ENCODE peak calls at places on chromosomes 6 and 20, in four cellular contexts. H, O, Q and A are unnamed samples.

GRCh38 chr20:58054744-58055373 is 173.6 kb downstream of the ANKRD60 start:
- DNase-seq in O (no peak), H (no peak), Q (no peak), A (peak; percentile 70)

GRCh38 chr6:16511048-16511660 is 250.1 kb downstream of the ATXN1 start:
- DNase-seq in O (peak; percentile 48), H (no peak), Q (peak; percentile 8), A (peak; percentile 57)

GRCh38 chr6:64831680-64832079 is 875.3 kb downstream of the EYS start:
- DNase-seq in H (no peak), O (no peak), Q (no peak), A (no peak)

GRCh38 chr6:31738048-31738979 is 1.5 kb upstream of the MSH5 start:
- DNase-seq in Q (no peak), O (peak; percentile 90), H (peak; percentile 80), A (no peak)

GRCh38 chr6:43744931-43745727 is 24.9 kb upstream of the VEGFA start:
- DNase-seq in Q (no peak), H (no peak), O (no peak), A (no peak)

GRCh38 chr20:41014557-41015088 is 14.0 kb upstream of the TOP1 start:
- DNase-seq in Q (no peak), O (no peak), H (no peak), A (no peak)

GRCh38 chr20:41423026-41423425 is 56.4 kb upstream of the EMILIN3 start:
- DNase-seq in H (no peak), O (no peak), Q (no peak), A (no peak)

GRCh38 chr20:5996765-5997164 is 46.3 kb downstream of the MCM8 start:
- DNase-seq in H (peak; percentile 65), Q (no peak), O (peak; percentile 70), A (peak; percentile 4)

GRCh38 chr6:27502508-27503435 is 29.9 kb upstream of the ZNF184 start:
- DNase-seq in Q (peak; percentile 88), O (peak; percentile 88), H (peak; percentile 51), A (peak; percentile 77)

GRCh38 chr20:49712918-49713778 is 530 bp downstream of the B4GALT5 start:
- DNase-seq in Q (peak; percentile 48), H (no peak), O (peak; percentile 62), A (peak; percentile 57)

GRCh38 chr20:52565614-52566013 is 374.0 kb upstream of the ZFP64 start:
- DNase-seq in O (no peak), Q (no peak), H (no peak), A (no peak)

GRCh38 chr20:1254307-1254706 is 11.8 kb upstream of the SNPH start:
- DNase-seq in O (no peak), Q (no peak), H (no peak), A (no peak)

GRCh38 chr6:32837651-32838113 is 857 bp downstream of the TAP2 start:
- DNase-seq in H (no peak), O (no peak), Q (no peak), A (no peak)

GRCh38 chr6:111764238-111765182 is 108.7 kb downstream of the FYN start:
- DNase-seq in Q (no peak), O (peak; percentile 93), H (peak; percentile 70), A (peak; percentile 56)

GRCh38 chr6:84052204-84052882 is 18.8 kb downstream of the MRAP2 start:
- DNase-seq in O (no peak), Q (peak; percentile 81), H (no peak), A (peak; percentile 86)

GRCh38 chr6:111781055-111781708 is 92.1 kb downstream of the FYN start:
- DNase-seq in H (no peak), Q (no peak), O (no peak), A (no peak)

GRCh38 chr20:59787186-59787890 is 146.1 kb downstream of the SYCP2 start:
- DNase-seq in Q (no peak), O (no peak), H (no peak), A (no peak)

GRCh38 chr20:41526327-41526726 is 91.8 kb downstream of the CHD6 start:
- DNase-seq in Q (no peak), H (no peak), O (no peak), A (no peak)

GRCh38 chr6:40788661-40789111 is 201.5 kb upstream of the LRFN2 start:
- DNase-seq in H (no peak), O (no peak), Q (no peak), A (no peak)

GRCh38 chr6:27541212-27541931 is 68.5 kb upstream of the ZNF184 start:
- DNase-seq in H (no peak), O (peak; percentile 66), Q (no peak), A (peak; percentile 39)